ENCODE peak calls at places on chromosome 7, in five cellular contexts. One of them, this sample, is unnamed.

GRCh38 chr7:122305475-122306319 is 1.1 kb upstream of the FEZF1 start:
- DNase-seq in tibial artery: peak; percentile 59
- DNase-seq in H1: peak; percentile 81
- DNase-seq in mesenchymal stem cell: no peak
- DNase-seq in BE2C: no peak
- DNase-seq in this sample: no peak

GRCh38 chr7:644381-645305 is 81.9 kb upstream of the DNAAF5 start:
- DNase-seq in tibial artery: no peak
- DNase-seq in mesenchymal stem cell: no peak
- DNase-seq in H1: no peak
- DNase-seq in BE2C: no peak
- DNase-seq in this sample: no peak

GRCh38 chr7:676246-676971 is 50.1 kb upstream of the DNAAF5 start:
- DNase-seq in BE2C: no peak
- DNase-seq in tibial artery: peak; percentile 60
- DNase-seq in mesenchymal stem cell: no peak
- DNase-seq in H1: no peak
- DNase-seq in this sample: no peak

GRCh38 chr7:122975341-122975740 is 20.2 kb downstream of the TAS2R16 start:
- DNase-seq in mesenchymal stem cell: no peak
- DNase-seq in tibial artery: no peak
- DNase-seq in H1: no peak
- DNase-seq in BE2C: no peak
- DNase-seq in this sample: peak; percentile 75

GRCh38 chr7:27160546-27161213 is 4.2 kb upstream of the HOXA7 start:
- DNase-seq in mesenchymal stem cell: peak; percentile 78
- DNase-seq in tibial artery: peak; percentile 90
- DNase-seq in H1: peak; percentile 96
- DNase-seq in BE2C: peak; percentile 83
- DNase-seq in this sample: peak; percentile 23

GRCh38 chr7:30977896-30978564 is 14.3 kb downstream of the GHRHR start:
- DNase-seq in mesenchymal stem cell: peak; percentile 15
- DNase-seq in BE2C: peak; percentile 77
- DNase-seq in tibial artery: no peak
- DNase-seq in H1: peak; percentile 79
- DNase-seq in this sample: no peak

GRCh38 chr7:17651296-17651695 is 289.0 kb downstream of the SNX13 start:
- DNase-seq in mesenchymal stem cell: no peak
- DNase-seq in H1: no peak
- DNase-seq in tibial artery: no peak
- DNase-seq in BE2C: no peak
- DNase-seq in this sample: no peak

GRCh38 chr7:108129018-108129965 is 869 bp downstream of the LAMB4 start:
- DNase-seq in H1: no peak
- DNase-seq in tibial artery: no peak
- DNase-seq in mesenchymal stem cell: no peak
- DNase-seq in BE2C: no peak
- DNase-seq in this sample: no peak

GRCh38 chr7:71521506-71521905 is 389.6 kb downstream of the GALNT17 start:
- DNase-seq in H1: no peak
- DNase-seq in BE2C: no peak
- DNase-seq in tibial artery: peak; percentile 75
- DNase-seq in mesenchymal stem cell: no peak
- DNase-seq in this sample: peak; percentile 20

GRCh38 chr7:155530601-155531000 is 15.8 kb downstream of the CNPY1 start:
- DNase-seq in tibial artery: peak; percentile 15
- DNase-seq in H1: no peak
- DNase-seq in BE2C: no peak
- DNase-seq in mesenchymal stem cell: no peak
- DNase-seq in this sample: no peak

GRCh38 chr7:71835056-71835455 is 577.1 kb downstream of the CALN1 start:
- DNase-seq in H1: no peak
- DNase-seq in BE2C: no peak
- DNase-seq in mesenchymal stem cell: no peak
- DNase-seq in tibial artery: no peak
- DNase-seq in this sample: peak; percentile 32

GRCh38 chr7:82507976-82508677 is 64.5 kb upstream of the CACNA2D1 start:
- DNase-seq in H1: peak; percentile 54
- DNase-seq in mesenchymal stem cell: no peak
- DNase-seq in tibial artery: no peak
- DNase-seq in BE2C: no peak
- DNase-seq in this sample: no peak

GRCh38 chr7:111735661-111736323 is 173.5 kb upstream of the IMMP2L start:
- DNase-seq in mesenchymal stem cell: peak; percentile 79
- DNase-seq in tibial artery: no peak
- DNase-seq in H1: peak; percentile 81
- DNase-seq in BE2C: peak; percentile 70
- DNase-seq in this sample: peak; percentile 45

GRCh38 chr7:158415316-158415715 is 172.3 kb downstream of the PTPRN2 start:
- DNase-seq in mesenchymal stem cell: no peak
- DNase-seq in H1: no peak
- DNase-seq in BE2C: no peak
- DNase-seq in tibial artery: peak; percentile 46
- DNase-seq in this sample: no peak

GRCh38 chr7:19899517-19899916 is 126.1 kb upstream of the TMEM196 start:
- DNase-seq in H1: no peak
- DNase-seq in mesenchymal stem cell: no peak
- DNase-seq in tibial artery: no peak
- DNase-seq in BE2C: no peak
- DNase-seq in this sample: peak; percentile 83

GRCh38 chr7:11831727-11832495 is at the start of gene THSD7A:
- DNase-seq in tibial artery: peak; percentile 60
- DNase-seq in BE2C: peak; percentile 90
- DNase-seq in H1: peak; percentile 79
- DNase-seq in mesenchymal stem cell: peak; percentile 64
- DNase-seq in this sample: peak; percentile 48

GRCh38 chr7:109009636-109010035 is 440.0 kb downstream of the DNAJB9 start:
- DNase-seq in BE2C: no peak
- DNase-seq in H1: no peak
- DNase-seq in tibial artery: no peak
- DNase-seq in mesenchymal stem cell: no peak
- DNase-seq in this sample: no peak

GRCh38 chr7:39069886-39070881 is 92.5 kb downstream of the POU6F2 start:
- DNase-seq in BE2C: no peak
- DNase-seq in tibial artery: no peak
- DNase-seq in mesenchymal stem cell: no peak
- DNase-seq in H1: no peak
- DNase-seq in this sample: no peak

GRCh38 chr7:133650067-133650466 is 397.2 kb downstream of the EXOC4 start:
- DNase-seq in tibial artery: no peak
- DNase-seq in mesenchymal stem cell: peak; percentile 56
- DNase-seq in BE2C: no peak
- DNase-seq in H1: no peak
- DNase-seq in this sample: peak; percentile 67

DNA sequence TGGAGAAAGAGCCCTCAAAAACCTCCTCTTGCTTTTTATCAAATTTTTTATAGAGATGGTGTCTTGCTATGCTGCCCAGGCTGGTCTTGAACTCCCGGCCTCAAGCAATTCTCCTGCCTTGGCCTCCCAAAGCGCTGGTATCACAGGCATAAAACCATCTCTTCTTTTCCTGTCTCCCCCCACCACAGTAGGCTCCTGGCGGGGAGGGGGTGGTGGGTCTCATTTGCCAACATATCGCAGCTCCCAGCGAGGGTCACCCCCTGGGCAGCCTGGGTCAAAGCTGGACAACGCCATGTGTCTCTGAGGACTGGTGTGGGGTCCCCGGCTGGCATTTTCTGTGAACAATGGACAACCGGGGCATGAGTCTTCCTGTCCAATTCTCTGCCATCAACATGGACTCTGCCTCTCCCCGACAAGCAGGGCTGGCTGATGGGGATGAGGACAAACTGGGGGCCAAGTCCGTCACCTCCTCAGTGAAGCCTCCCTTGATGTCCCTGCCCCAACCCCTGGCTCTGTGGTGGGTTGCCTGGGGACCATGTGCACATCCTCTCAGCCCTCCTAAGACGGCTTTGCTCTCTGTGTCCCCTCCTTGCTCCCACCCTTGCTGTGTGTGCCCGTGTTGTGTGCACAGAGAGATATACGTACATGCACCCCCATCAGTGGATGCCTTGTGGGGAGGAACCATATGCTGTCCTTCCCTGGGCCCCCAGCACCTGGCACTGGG is 86.4 kb upstream of the GNA12 start:
- DNase-seq in mesenchymal stem cell: no peak
- DNase-seq in BE2C: no peak
- DNase-seq in tibial artery: peak; percentile 45
- DNase-seq in H1: no peak
- DNase-seq in this sample: no peak
- H3K4me1 ChIP-seq in mesenchymal stem cell: peaks cover 9% of the 10 kb centered on the region
- H3K4me1 ChIP-seq in BE2C: peaks cover 6% of the 10 kb centered on the region
- H3K4me1 ChIP-seq in tibial artery: no peaks in the 10 kb centered on the region
- H3K4me1 ChIP-seq in H1: no peaks in the 10 kb centered on the region
- H3K4me1 ChIP-seq in this sample: peaks cover 4% of the 10 kb centered on the region

DNA sequence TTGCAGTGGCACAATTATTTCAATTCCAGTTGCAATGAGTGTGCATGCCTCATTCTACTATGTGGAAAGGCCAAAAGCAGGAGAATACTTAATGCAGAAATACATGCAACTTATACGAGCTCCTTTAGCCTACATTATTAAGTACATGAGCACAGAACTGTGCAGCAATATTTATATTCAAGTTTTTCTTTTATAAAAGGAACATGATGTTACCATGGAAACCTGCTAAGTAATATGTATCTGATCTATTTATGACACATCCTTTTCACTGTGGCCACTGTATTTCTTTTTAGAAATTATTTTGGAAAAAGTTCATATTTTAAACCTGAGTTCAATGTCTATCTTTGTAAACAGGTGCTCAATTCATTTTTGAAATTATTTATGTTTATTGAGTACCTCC is 88.9 kb downstream of the ELAPOR2 start:
- DNase-seq in BE2C: no peak
- DNase-seq in mesenchymal stem cell: no peak
- DNase-seq in H1: no peak
- DNase-seq in tibial artery: no peak
- DNase-seq in this sample: no peak
- H3K4me1 ChIP-seq in BE2C: no peaks in the 10 kb centered on the region
- H3K4me1 ChIP-seq in mesenchymal stem cell: no peaks in the 10 kb centered on the region
- H3K4me1 ChIP-seq in H1: no peaks in the 10 kb centered on the region
- H3K4me1 ChIP-seq in tibial artery: no peaks in the 10 kb centered on the region
- H3K4me1 ChIP-seq in this sample: no peaks in the 10 kb centered on the region

GRCh38 chr7:100211342-100211780 is 8.4 kb upstream of the PVRIG start:
- DNase-seq in BE2C: no peak
- DNase-seq in H1: no peak
- DNase-seq in tibial artery: no peak
- DNase-seq in mesenchymal stem cell: no peak
- DNase-seq in this sample: no peak
- H3K4me1 ChIP-seq in BE2C: no peaks in the 10 kb centered on the region
- H3K4me1 ChIP-seq in H1: no peaks in the 10 kb centered on the region
- H3K4me1 ChIP-seq in tibial artery: no peaks in the 10 kb centered on the region
- H3K4me1 ChIP-seq in mesenchymal stem cell: no peaks in the 10 kb centered on the region
- H3K4me1 ChIP-seq in this sample: no peaks in the 10 kb centered on the region

GRCh38 chr7:2106506-2106905 is 126.2 kb downstream of the MAD1L1 start:
- DNase-seq in tibial artery: no peak
- DNase-seq in H1: no peak
- DNase-seq in BE2C: no peak
- DNase-seq in mesenchymal stem cell: no peak
- DNase-seq in this sample: no peak
- H3K4me1 ChIP-seq in tibial artery: peaks cover 8% of the 10 kb centered on the region
- H3K4me1 ChIP-seq in H1: peaks cover 6% of the 10 kb centered on the region
- H3K4me1 ChIP-seq in BE2C: peaks cover 50% of the 10 kb centered on the region
- H3K4me1 ChIP-seq in mesenchymal stem cell: peaks cover 34% of the 10 kb centered on the region
- H3K4me1 ChIP-seq in this sample: peaks cover 57% of the 10 kb centered on the region

DNA sequence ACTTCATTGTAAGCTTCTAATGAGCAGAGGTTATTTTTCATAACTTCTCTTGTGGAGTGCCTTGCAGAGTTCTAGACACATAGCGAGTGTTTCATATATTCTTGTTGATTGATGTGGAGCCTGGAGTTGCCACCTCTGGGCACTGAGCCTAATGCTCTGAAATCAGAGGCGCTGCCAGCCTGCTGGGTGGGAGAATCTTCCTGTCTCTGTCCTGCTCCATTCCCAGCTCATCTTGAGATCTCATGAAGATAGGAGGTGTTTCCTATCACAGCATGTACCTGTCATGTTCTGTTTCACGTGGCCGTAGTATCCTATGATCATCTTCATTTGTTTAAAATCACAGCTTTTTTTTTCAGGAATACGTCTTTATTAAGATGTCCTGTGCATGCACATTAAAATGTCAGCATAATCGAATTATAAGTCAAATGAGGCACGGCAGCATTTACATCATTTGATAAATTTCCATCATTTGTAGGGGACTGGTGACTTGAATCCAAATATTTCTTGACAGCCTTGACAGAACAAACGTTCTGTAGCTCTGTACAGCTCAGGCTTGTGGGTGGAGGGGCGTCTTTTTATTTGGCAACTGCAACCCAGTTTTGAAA is 393.0 kb downstream of the PHTF2 start:
- DNase-seq in BE2C: no peak
- DNase-seq in mesenchymal stem cell: no peak
- DNase-seq in tibial artery: no peak
- DNase-seq in H1: no peak
- DNase-seq in this sample: no peak
- H3K4me1 ChIP-seq in BE2C: peaks cover 8% of the 10 kb centered on the region
- H3K4me1 ChIP-seq in mesenchymal stem cell: peaks cover 2% of the 10 kb centered on the region
- H3K4me1 ChIP-seq in tibial artery: peaks cover 9% of the 10 kb centered on the region
- H3K4me1 ChIP-seq in H1: no peaks in the 10 kb centered on the region
- H3K4me1 ChIP-seq in this sample: no peaks in the 10 kb centered on the region

This sample was measured in astrocyte.